ENCODE peak calls at places on chromosomes 4 and X, in nine cellular contexts. One of them, this sample, is unnamed.

GRCh38 chr4:13399257-13399656 is 84.9 kb downstream of the RAB28 start:
- DNase-seq in ovary: no peak
- DNase-seq in RWPE1: no peak
- DNase-seq in uterus: no peak
- DNase-seq in mucosa of descending colon: no peak
- DNase-seq in IMR-90: peak; percentile 31
- DNase-seq in fibroblast of lung: peak; percentile 49
- DNase-seq in astrocyte: peak; percentile 32
- DNase-seq in tibial artery: no peak
- DNase-seq in this sample: no peak

GRCh38 chr4:40056722-40057539 is at the start of gene N4BP2:
- DNase-seq in ovary: peak; percentile 92
- DNase-seq in RWPE1: peak; percentile 82
- DNase-seq in uterus: peak; percentile 83
- DNase-seq in mucosa of descending colon: peak; percentile 81
- DNase-seq in IMR-90: peak; percentile 68
- DNase-seq in fibroblast of lung: peak; percentile 76
- DNase-seq in astrocyte: peak; percentile 63
- DNase-seq in tibial artery: peak; percentile 72
- DNase-seq in this sample: peak; percentile 86

GRCh38 chrX:109862386-109862910 is 129.4 kb upstream of the ACSL4 start:
- DNase-seq in ovary: no peak
- DNase-seq in RWPE1: no peak
- DNase-seq in uterus: no peak
- DNase-seq in mucosa of descending colon: no peak
- DNase-seq in IMR-90: no peak
- DNase-seq in fibroblast of lung: peak; percentile 30
- DNase-seq in astrocyte: peak; percentile 18
- DNase-seq in tibial artery: no peak
- DNase-seq in this sample: no peak

GRCh38 chr4:146371812-146372211 is 149.9 kb downstream of the SLC10A7 start:
- DNase-seq in ovary: no peak
- DNase-seq in RWPE1: no peak
- DNase-seq in uterus: no peak
- DNase-seq in mucosa of descending colon: no peak
- DNase-seq in IMR-90: no peak
- DNase-seq in fibroblast of lung: no peak
- DNase-seq in astrocyte: no peak
- DNase-seq in tibial artery: no peak
- DNase-seq in this sample: no peak

GRCh38 chr4:10129196-10130185 is 12.9 kb upstream of the WDR1 start:
- DNase-seq in ovary: no peak
- DNase-seq in RWPE1: peak; percentile 33
- DNase-seq in uterus: no peak
- DNase-seq in mucosa of descending colon: no peak
- DNase-seq in IMR-90: no peak
- DNase-seq in fibroblast of lung: no peak
- DNase-seq in astrocyte: no peak
- DNase-seq in tibial artery: peak; percentile 32
- DNase-seq in this sample: no peak

GRCh38 chrX:2654436-2655340 is 36.4 kb upstream of the CD99 start:
- DNase-seq in ovary: no peak
- DNase-seq in RWPE1: no peak
- DNase-seq in uterus: no peak
- DNase-seq in mucosa of descending colon: peak; percentile 88
- DNase-seq in IMR-90: no peak
- DNase-seq in fibroblast of lung: no peak
- DNase-seq in astrocyte: no peak
- DNase-seq in tibial artery: no peak
- DNase-seq in this sample: no peak

GRCh38 chr4:108830509-108831244 is 67.8 kb upstream of the ETNPPL start:
- DNase-seq in ovary: no peak
- DNase-seq in RWPE1: no peak
- DNase-seq in uterus: peak; percentile 14
- DNase-seq in mucosa of descending colon: peak; percentile 68
- DNase-seq in IMR-90: peak; percentile 13
- DNase-seq in fibroblast of lung: peak; percentile 47
- DNase-seq in astrocyte: no peak
- DNase-seq in tibial artery: no peak
- DNase-seq in this sample: no peak

GRCh38 chr4:168498259-168498658 is 1.4 kb downstream of the PALLD start:
- DNase-seq in ovary: no peak
- DNase-seq in RWPE1: no peak
- DNase-seq in uterus: no peak
- DNase-seq in mucosa of descending colon: no peak
- DNase-seq in IMR-90: peak; percentile 16
- DNase-seq in fibroblast of lung: no peak
- DNase-seq in astrocyte: no peak
- DNase-seq in tibial artery: no peak
- DNase-seq in this sample: no peak

DNA sequence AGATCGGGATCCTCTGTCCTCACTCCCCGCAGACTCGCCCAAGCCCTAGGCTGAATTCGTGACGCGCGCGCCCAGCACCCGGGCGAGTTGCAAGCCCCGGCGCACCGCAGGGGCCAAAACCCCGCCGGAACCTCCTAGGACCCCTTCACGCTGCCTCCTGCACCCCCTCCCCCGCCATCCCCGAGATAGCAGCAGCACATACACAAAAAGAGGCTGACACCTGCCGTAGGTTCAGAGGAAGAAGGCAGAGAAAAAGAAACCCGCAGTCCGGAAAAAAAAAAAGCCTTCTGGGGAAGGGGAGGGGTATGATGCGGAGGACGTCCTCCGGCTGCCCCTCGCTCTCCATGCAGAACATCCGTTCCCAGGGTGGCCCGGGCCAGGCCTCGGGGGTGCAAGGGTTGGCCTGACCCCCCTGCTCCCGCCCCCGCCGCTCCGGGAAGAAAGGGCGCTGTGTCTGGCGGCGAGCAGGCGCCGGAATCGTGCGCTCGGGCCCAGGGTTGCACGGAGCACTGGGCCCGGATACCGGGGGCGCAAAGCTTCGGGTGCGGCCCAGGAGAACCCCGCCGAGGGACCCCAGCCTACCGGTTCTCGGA is 2.5 kb downstream of the NLGN4X start:
- DNase-seq in ovary: peak; percentile 49
- DNase-seq in RWPE1: no peak
- DNase-seq in uterus: no peak
- DNase-seq in mucosa of descending colon: no peak
- DNase-seq in IMR-90: no peak
- DNase-seq in fibroblast of lung: peak; percentile 6
- DNase-seq in astrocyte: no peak
- DNase-seq in tibial artery: no peak
- DNase-seq in this sample: peak; percentile 17
- TF ChIP-seq CTCF in ovary: no peak
- TF ChIP-seq CTCF in RWPE1: no peak
- TF ChIP-seq CTCF in uterus: no peak
- TF ChIP-seq CTCF in mucosa of descending colon: no peak
- TF ChIP-seq CTCF in IMR-90: no peak
- TF ChIP-seq CTCF in fibroblast of lung: no peak
- TF ChIP-seq CTCF in astrocyte: no peak
- TF ChIP-seq CTCF in tibial artery: no peak
- TF ChIP-seq CTCF in this sample: no peak

GRCh38 chr4:150069361-150069760 is 8.9 kb upstream of the DCLK2 start:
- DNase-seq in ovary: no peak
- DNase-seq in RWPE1: no peak
- DNase-seq in uterus: no peak
- DNase-seq in mucosa of descending colon: no peak
- DNase-seq in IMR-90: no peak
- DNase-seq in fibroblast of lung: no peak
- DNase-seq in astrocyte: no peak
- DNase-seq in tibial artery: no peak
- DNase-seq in this sample: no peak

GRCh38 chr4:150072471-150072870 is 5.8 kb upstream of the DCLK2 start:
- DNase-seq in ovary: no peak
- DNase-seq in RWPE1: no peak
- DNase-seq in uterus: no peak
- DNase-seq in mucosa of descending colon: no peak
- DNase-seq in IMR-90: no peak
- DNase-seq in fibroblast of lung: no peak
- DNase-seq in astrocyte: no peak
- DNase-seq in tibial artery: no peak
- DNase-seq in this sample: no peak

GRCh38 chr4:150074064-150074463 is 4.2 kb upstream of the DCLK2 start:
- DNase-seq in ovary: no peak
- DNase-seq in RWPE1: no peak
- DNase-seq in uterus: no peak
- DNase-seq in mucosa of descending colon: no peak
- DNase-seq in IMR-90: no peak
- DNase-seq in fibroblast of lung: no peak
- DNase-seq in astrocyte: no peak
- DNase-seq in tibial artery: no peak
- DNase-seq in this sample: no peak

GRCh38 chr4:150070464-150071170 is 7.6 kb upstream of the DCLK2 start:
- DNase-seq in ovary: no peak
- DNase-seq in RWPE1: no peak
- DNase-seq in uterus: no peak
- DNase-seq in mucosa of descending colon: no peak
- DNase-seq in IMR-90: no peak
- DNase-seq in fibroblast of lung: no peak
- DNase-seq in astrocyte: no peak
- DNase-seq in tibial artery: no peak
- DNase-seq in this sample: no peak

GRCh38 chr4:150072906-150073714 is 5.1 kb upstream of the DCLK2 start:
- DNase-seq in ovary: no peak
- DNase-seq in RWPE1: peak; percentile 5
- DNase-seq in uterus: no peak
- DNase-seq in mucosa of descending colon: no peak
- DNase-seq in IMR-90: peak; percentile 97
- DNase-seq in fibroblast of lung: peak; percentile 96
- DNase-seq in astrocyte: peak; percentile 94
- DNase-seq in tibial artery: no peak
- DNase-seq in this sample: no peak
- TF ChIP-seq CTCF in ovary: no peak
- TF ChIP-seq CTCF in RWPE1: no peak
- TF ChIP-seq CTCF in uterus: no peak
- TF ChIP-seq CTCF in mucosa of descending colon: no peak
- TF ChIP-seq CTCF in IMR-90: no peak
- TF ChIP-seq CTCF in fibroblast of lung: no peak
- TF ChIP-seq CTCF in astrocyte: no peak
- TF ChIP-seq CTCF in tibial artery: no peak
- TF ChIP-seq CTCF in this sample: no peak

GRCh38 chr4:1283711-1284110 is 6.0 kb upstream of the MAEA start:
- DNase-seq in ovary: no peak
- DNase-seq in RWPE1: no peak
- DNase-seq in uterus: no peak
- DNase-seq in mucosa of descending colon: no peak
- DNase-seq in IMR-90: no peak
- DNase-seq in fibroblast of lung: no peak
- DNase-seq in astrocyte: no peak
- DNase-seq in tibial artery: no peak
- DNase-seq in this sample: no peak

GRCh38 chr4:1285151-1285789 is 4.4 kb upstream of the MAEA start:
- DNase-seq in ovary: no peak
- DNase-seq in RWPE1: no peak
- DNase-seq in uterus: no peak
- DNase-seq in mucosa of descending colon: no peak
- DNase-seq in IMR-90: no peak
- DNase-seq in fibroblast of lung: no peak
- DNase-seq in astrocyte: no peak
- DNase-seq in tibial artery: no peak
- DNase-seq in this sample: no peak

GRCh38 chr4:1289232-1290164 is at the start of gene MAEA:
- DNase-seq in ovary: peak; percentile 96
- DNase-seq in RWPE1: peak; percentile 99
- DNase-seq in uterus: peak; percentile 97
- DNase-seq in mucosa of descending colon: peak; percentile 97
- DNase-seq in IMR-90: peak; percentile 95
- DNase-seq in fibroblast of lung: peak; percentile 95
- DNase-seq in astrocyte: peak; percentile 90
- DNase-seq in tibial artery: peak; percentile 96
- DNase-seq in this sample: peak; percentile 100

GRCh38 chr4:1288786-1289185 is 905 bp upstream of the MAEA start:
- DNase-seq in ovary: no peak
- DNase-seq in RWPE1: no peak
- DNase-seq in uterus: no peak
- DNase-seq in mucosa of descending colon: no peak
- DNase-seq in IMR-90: no peak
- DNase-seq in fibroblast of lung: no peak
- DNase-seq in astrocyte: no peak
- DNase-seq in tibial artery: no peak
- DNase-seq in this sample: no peak

DNA sequence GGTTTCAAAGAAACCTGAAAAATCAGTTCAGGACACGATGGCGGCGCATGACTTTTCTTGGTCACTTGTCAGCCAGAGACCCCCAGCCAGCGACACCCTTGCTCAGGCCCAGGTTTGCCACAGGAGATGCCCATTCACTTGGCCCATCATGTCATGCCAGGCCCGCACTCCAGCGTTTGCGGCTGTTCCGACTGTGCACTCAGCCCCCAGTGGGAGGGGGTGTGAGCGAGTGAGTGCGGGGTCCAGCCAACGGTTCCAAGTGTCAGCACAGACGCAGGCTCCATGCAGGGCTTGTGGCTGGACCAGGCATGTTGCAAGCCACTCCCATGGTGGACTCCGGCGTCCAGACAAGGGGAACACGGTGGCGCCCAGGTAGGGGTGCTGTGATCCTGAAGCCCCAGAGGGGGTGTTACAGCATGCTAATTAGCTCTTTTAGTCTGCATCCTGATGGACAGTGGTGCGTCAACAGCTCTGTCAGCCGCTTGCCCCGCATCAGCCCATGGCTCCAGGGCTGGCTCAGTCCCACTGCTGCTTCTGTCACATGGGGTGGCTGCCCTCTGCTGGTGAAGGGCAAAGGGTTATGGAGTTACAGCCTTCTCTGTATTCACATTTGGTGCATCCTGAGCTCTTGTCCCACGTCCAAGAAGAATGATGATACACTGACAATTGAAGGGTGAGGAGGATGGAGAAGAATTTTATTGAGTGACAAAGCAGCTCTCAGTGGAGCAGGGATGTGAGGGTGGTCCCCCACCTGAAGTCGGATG is 3.7 kb upstream of the MAEA start:
- DNase-seq in ovary: no peak
- DNase-seq in RWPE1: no peak
- DNase-seq in uterus: no peak
- DNase-seq in mucosa of descending colon: peak; percentile 40
- DNase-seq in IMR-90: peak; percentile 9
- DNase-seq in fibroblast of lung: no peak
- DNase-seq in astrocyte: no peak
- DNase-seq in tibial artery: no peak
- DNase-seq in this sample: no peak
- TF ChIP-seq CTCF in ovary: no peak
- TF ChIP-seq CTCF in RWPE1: no peak
- TF ChIP-seq CTCF in uterus: peak; percentile 6
- TF ChIP-seq CTCF in mucosa of descending colon: no peak
- TF ChIP-seq CTCF in IMR-90: peak; percentile 24
- TF ChIP-seq CTCF in fibroblast of lung: no peak
- TF ChIP-seq CTCF in astrocyte: no peak
- TF ChIP-seq CTCF in tibial artery: peak; percentile 4
- TF ChIP-seq CTCF in this sample: no peak

GRCh38 chr4:26320453-26321325 is at the start of gene RBPJ:
- DNase-seq in ovary: peak; percentile 94
- DNase-seq in RWPE1: peak; percentile 89
- DNase-seq in uterus: peak; percentile 93
- DNase-seq in mucosa of descending colon: peak; percentile 94
- DNase-seq in IMR-90: peak; percentile 99
- DNase-seq in fibroblast of lung: peak; percentile 99
- DNase-seq in astrocyte: peak; percentile 98
- DNase-seq in tibial artery: peak; percentile 87
- DNase-seq in this sample: peak; percentile 84

GRCh38 chr4:26319467-26320158 is 1.2 kb upstream of the RBPJ start:
- DNase-seq in ovary: peak; percentile 98
- DNase-seq in RWPE1: peak; percentile 95
- DNase-seq in uterus: peak; percentile 97
- DNase-seq in mucosa of descending colon: peak; percentile 99
- DNase-seq in IMR-90: peak; percentile 100
- DNase-seq in fibroblast of lung: peak; percentile 99
- DNase-seq in astrocyte: peak; percentile 99
- DNase-seq in tibial artery: peak; percentile 99
- DNase-seq in this sample: peak; percentile 94

GRCh38 chr4:26322349-26322748 is 1.5 kb downstream of the RBPJ start:
- DNase-seq in ovary: no peak
- DNase-seq in RWPE1: no peak
- DNase-seq in uterus: no peak
- DNase-seq in mucosa of descending colon: no peak
- DNase-seq in IMR-90: no peak
- DNase-seq in fibroblast of lung: no peak
- DNase-seq in astrocyte: no peak
- DNase-seq in tibial artery: no peak
- DNase-seq in this sample: no peak

GRCh38 chr4:26321326-26322276 is 787 bp downstream of the RBPJ start:
- DNase-seq in ovary: peak; percentile 57
- DNase-seq in RWPE1: peak; percentile 18
- DNase-seq in uterus: peak; percentile 18
- DNase-seq in mucosa of descending colon: peak; percentile 39
- DNase-seq in IMR-90: peak; percentile 41
- DNase-seq in fibroblast of lung: peak; percentile 39
- DNase-seq in astrocyte: peak; percentile 31
- DNase-seq in tibial artery: peak; percentile 31
- DNase-seq in this sample: no peak

GRCh38 chr4:26320159-26320452 is 708 bp upstream of the RBPJ start:
- DNase-seq in ovary: no peak
- DNase-seq in RWPE1: no peak
- DNase-seq in uterus: no peak
- DNase-seq in mucosa of descending colon: no peak
- DNase-seq in IMR-90: peak; percentile 28
- DNase-seq in fibroblast of lung: no peak
- DNase-seq in astrocyte: peak; percentile 37
- DNase-seq in tibial artery: no peak
- DNase-seq in this sample: peak; percentile 76
- TF ChIP-seq CTCF in ovary: no peak
- TF ChIP-seq CTCF in RWPE1: no peak
- TF ChIP-seq CTCF in uterus: no peak
- TF ChIP-seq CTCF in mucosa of descending colon: no peak
- TF ChIP-seq CTCF in IMR-90: no peak
- TF ChIP-seq CTCF in fibroblast of lung: no peak
- TF ChIP-seq CTCF in astrocyte: no peak
- TF ChIP-seq CTCF in tibial artery: no peak
- TF ChIP-seq CTCF in this sample: no peak